ENCODE peak calls at places on chromosomes 4 and X, in seven cellular contexts. H, D, U, G, R, B and Y are unnamed samples.

GRCh38 chr4:99458911-99459447 is 23.8 kb upstream of the ADH7 start:
- DNase-seq in H (no peak), G (no peak), D (peak), U (no peak), R (no peak), B (no peak), Y (no peak)

GRCh38 chrX:68261060-68261672 is 172.1 kb downstream of the OPHN1 start:
- DNase-seq in B (peak), H (no peak), R (no peak), U (no peak), G (no peak), D (peak), Y (no peak)

GRCh38 chrX:119478504-119478903 is 10.3 kb downstream of the SLC25A5 start:
- DNase-seq in D (no peak), R (no peak), B (no peak), U (no peak), H (no peak), G (no peak), Y (no peak)

GRCh38 chr4:155741546-155741945 is 17.3 kb upstream of the GUCY1B1 start:
- DNase-seq in D (no peak), B (no peak), U (no peak), R (no peak), G (no peak), H (no peak), Y (no peak)

GRCh38 chrX:52934704-52935468 is 23.4 kb downstream of the FAM156A start:
- DNase-seq in G (peak), U (peak), D (peak), R (peak), H (peak), B (peak), Y (peak)

GRCh38 chr4:102427599-102427998 is 73.6 kb upstream of the NFKB1 start:
- DNase-seq in H (no peak), G (no peak), R (no peak), U (no peak), B (no peak), D (no peak), Y (no peak)

GRCh38 chr4:112560084-112560483 is 44.1 kb upstream of the NEUROG2 start:
- DNase-seq in G (no peak), H (no peak), B (no peak), U (no peak), R (no peak), D (no peak), Y (no peak)

GRCh38 chr4:105274504-105274903 is 127.8 kb downstream of the TET2 start:
- DNase-seq in U (no peak), D (no peak), B (no peak), H (no peak), G (no peak), R (no peak), Y (no peak)

GRCh38 chr4:13966241-13967195 is 339.0 kb upstream of the BOD1L1 start:
- DNase-seq in H (no peak), B (peak), U (no peak), D (peak), G (no peak), R (no peak), Y (no peak)

GRCh38 chrX:34884693-34885277 is 57.8 kb upstream of the FAM47B start:
- DNase-seq in G (no peak), U (no peak), R (no peak), D (peak), B (peak), H (no peak), Y (no peak)